ENCODE peak calls at places on chromosome 19, in five cellular contexts. W is A549; A is CD8-positive, alpha-beta memory T cell; Y is transverse colon; I is left lung. M is an unnamed sample.
A peak's percentile ranks its signal among the peaks of the same experiment; 100 is the strongest.

GRCh38 chr19:55247621-55248099 is 11.2 kb downstream of the PPP6R1 start:
- DNase-seq in W (peak; percentile 43), A (no peak), Y (peak; percentile 58), I (peak; percentile 76), M (peak; percentile 82)

GRCh38 chr19:27672309-27673047 is 1540.5 kb downstream of the UQCRFS1 start:
- DNase-seq in W (no peak), A (no peak), Y (no peak), I (no peak), M (no peak)

GRCh38 chr19:55486043-55486970 is 1.3 kb downstream of the NAT14 start:
- DNase-seq in W (no peak), A (no peak), Y (no peak), I (peak; percentile 79), M (no peak)

GRCh38 chr19:41616785-41617621 is 9.9 kb downstream of the CEACAM4 start:
- DNase-seq in W (peak; percentile 49), A (no peak), Y (no peak), I (no peak), M (no peak)

GRCh38 chr19:2625434-2625833 is 77.1 kb downstream of the GNG7 start:
- DNase-seq in W (no peak), A (no peak), Y (peak; percentile 75), I (peak; percentile 86), M (peak; percentile 77)

GRCh38 chr19:10230904-10231623 is at the start of gene S1PR2:
- DNase-seq in W (peak; percentile 50), A (peak; percentile 81), Y (peak; percentile 82), I (peak; percentile 89), M (peak; percentile 91)

GRCh38 chr19:3625996-3626472 is 556 bp downstream of the CACTIN start:
- DNase-seq in W (no peak), A (no peak), Y (no peak), I (peak; percentile 77), M (no peak)

GRCh38 chr19:52570005-52570861 is at the start of gene ZNF701:
- DNase-seq in W (no peak), A (peak; percentile 96), Y (peak; percentile 97), I (peak; percentile 99), M (peak; percentile 96)

GRCh38 chr19:38478273-38478971 is 44.9 kb downstream of the RYR1 start:
- DNase-seq in W (peak; percentile 90), A (no peak), Y (no peak), I (no peak), M (no peak)

GRCh38 chr19:13154911-13155471 is 4.8 kb downstream of the IER2 start:
- DNase-seq in W (no peak), A (peak; percentile 86), Y (peak; percentile 92), I (peak; percentile 92), M (peak; percentile 94)

GRCh38 chr19:17320435-17320834 is 11.1 kb downstream of the DDA1 start:
- DNase-seq in W (no peak), A (no peak), Y (no peak), I (no peak), M (no peak)

GRCh38 chr19:17319473-17320238 is 10.3 kb downstream of the DDA1 start:
- DNase-seq in W (no peak), A (no peak), Y (no peak), I (no peak), M (no peak)

GRCh38 chr19:17321655-17322489 is 12.5 kb downstream of the DDA1 start:
- DNase-seq in W (no peak), A (no peak), Y (no peak), I (no peak), M (no peak)

GRCh38 chr19:17322854-17323253 is 11.8 kb downstream of the ANO8 start:
- DNase-seq in W (no peak), A (no peak), Y (no peak), I (no peak), M (no peak)

GRCh38 chr19:17318966-17319365 is 9.6 kb downstream of the DDA1 start:
- DNase-seq in W (no peak), A (no peak), Y (no peak), I (no peak), M (no peak)
- H3K4me1 ChIP-seq in W (peaks cover 16% of the 10 kb centered on the region), A (no peaks in the 10 kb centered on the region), Y (peaks cover 4% of the 10 kb centered on the region), I (no peaks in the 10 kb centered on the region), M (no peaks in the 10 kb centered on the region)

DNA sequence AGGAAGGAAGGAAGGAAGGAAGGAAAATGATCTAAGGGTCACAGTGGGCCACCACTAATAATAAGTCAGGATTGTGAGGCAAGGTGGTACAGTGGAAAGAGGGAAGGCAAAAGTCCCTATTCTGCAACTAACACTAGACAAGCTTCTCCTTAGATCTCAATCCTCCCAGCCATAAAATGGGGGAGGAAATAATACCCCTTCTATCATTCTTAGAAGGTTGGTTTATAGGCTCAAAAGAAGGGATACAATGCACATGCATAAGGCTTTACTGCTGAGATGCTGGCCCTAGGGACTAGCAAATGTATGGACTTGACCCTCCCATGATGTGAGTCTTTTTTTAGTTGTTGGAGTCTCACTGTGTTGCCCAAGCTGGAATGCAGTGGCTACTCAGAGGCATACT is 167.7 kb upstream of the ZNF507 start:
- DNase-seq in W (no peak), A (no peak), Y (no peak), I (no peak), M (no peak)
- H3K4me3 ChIP-seq in W (no peak overlapping the region), A (no peak overlapping the region), Y (no peak overlapping the region), I (no peak overlapping the region), M (no peak overlapping the region)

DNA sequence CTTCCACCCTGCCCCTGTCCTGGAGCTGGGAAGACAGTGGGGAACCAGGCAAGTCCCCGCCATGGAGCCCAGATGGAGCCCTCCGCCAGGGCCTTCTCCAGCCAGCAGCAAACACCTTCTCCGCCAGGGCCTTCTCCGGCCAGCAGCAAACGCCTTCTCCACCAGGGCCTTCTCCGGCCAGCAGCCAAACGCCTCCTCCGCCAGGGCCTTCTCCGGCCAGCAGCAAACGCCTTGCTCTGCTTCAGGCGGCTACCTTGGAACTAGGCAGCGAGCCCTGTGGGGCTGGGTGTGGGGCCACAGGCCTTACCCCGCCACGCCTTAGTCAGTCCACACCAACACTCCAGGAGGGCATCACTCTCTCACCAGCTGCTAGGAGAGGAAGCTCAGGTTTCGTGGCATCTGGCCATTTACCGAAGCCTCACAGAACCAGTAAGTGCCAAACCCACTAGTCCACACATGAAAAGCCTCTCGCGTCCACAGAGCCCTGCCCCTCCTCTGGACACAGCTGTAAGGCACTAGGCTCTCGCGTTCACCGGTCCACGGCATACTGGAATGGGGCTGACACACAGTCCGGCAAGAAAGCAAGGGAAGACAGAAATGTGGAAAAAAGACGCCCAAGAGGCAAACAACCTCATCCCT is 41.0 kb downstream of the MLLT1 start:
- DNase-seq in W (no peak), A (no peak), Y (no peak), I (peak; percentile 70), M (peak; percentile 70)
- H3K4me1 ChIP-seq in W (no peaks in the 10 kb centered on the region), A (peaks cover 19% of the 10 kb centered on the region), Y (peaks cover 39% of the 10 kb centered on the region), I (peaks cover 47% of the 10 kb centered on the region), M (peaks cover 90% of the 10 kb centered on the region)

GRCh38 chr19:590750-591098 is 1.0 kb downstream of the HCN2 start:
- DNase-seq in W (no peak), A (no peak), Y (no peak), I (peak; percentile 72), M (no peak)

GRCh38 chr19:590396-590745 is 690 bp downstream of the HCN2 start:
- DNase-seq in W (no peak), A (no peak), Y (no peak), I (peak; percentile 64), M (no peak)

GRCh38 chr19:589693-590395 is at the start of gene HCN2:
- DNase-seq in W (no peak), A (no peak), Y (no peak), I (no peak), M (no peak)

GRCh38 chr19:588093-588742 is 1.5 kb upstream of the HCN2 start:
- DNase-seq in W (no peak), A (peak; percentile 72), Y (peak; percentile 76), I (peak; percentile 80), M (peak; percentile 83)

DNA sequence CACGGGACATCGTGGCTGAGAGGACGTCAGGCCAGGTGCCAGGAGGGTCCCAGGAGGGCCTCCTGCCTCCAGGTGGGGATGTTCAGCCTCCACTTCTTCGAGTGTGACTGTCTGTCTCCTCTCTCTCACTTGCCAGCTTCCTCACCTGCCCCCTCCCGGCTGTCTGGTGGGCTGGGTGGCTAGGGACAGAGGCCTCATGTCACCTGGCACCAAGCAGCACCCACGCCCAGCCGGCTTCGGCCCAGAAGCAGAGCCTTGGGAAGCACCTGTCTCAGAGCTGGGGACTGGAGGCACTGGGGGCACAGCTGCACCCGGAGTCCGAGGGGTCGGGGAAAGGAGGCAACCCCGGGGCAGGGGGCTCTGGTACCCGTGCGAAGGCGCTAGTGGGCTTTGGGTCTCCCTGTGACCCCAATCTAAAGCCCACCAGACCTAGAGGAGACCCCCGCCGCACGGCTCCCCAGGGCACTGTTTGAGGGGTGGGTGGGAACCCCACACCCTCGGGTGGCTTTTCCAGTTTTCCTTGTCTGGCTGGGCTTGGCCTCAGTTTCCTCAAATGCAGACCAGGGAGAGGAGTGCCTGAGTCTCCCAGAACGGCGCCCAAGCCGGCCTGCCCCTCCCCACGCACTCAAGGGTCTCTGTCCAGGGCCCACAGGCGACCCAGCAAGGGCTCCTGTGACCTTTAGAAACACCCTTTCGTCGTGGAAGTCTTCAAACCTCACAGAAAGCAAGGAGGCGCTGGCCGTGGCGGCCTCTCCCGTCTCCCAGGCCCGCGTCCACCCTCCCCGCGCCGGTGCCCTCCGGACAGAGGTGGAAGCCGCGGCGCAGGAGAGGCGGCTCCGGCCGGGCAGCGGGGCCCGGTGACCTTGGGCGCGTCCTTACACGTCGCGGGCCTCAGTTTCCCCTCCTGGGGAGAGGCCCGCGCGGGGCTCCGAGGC is 656 bp upstream of the HCN2 start:
- DNase-seq in W (no peak), A (no peak), Y (no peak), I (peak; percentile 76), M (no peak)
- H3K4me3 ChIP-seq in W (peak overlapping the region; percentile 49), A (no peak overlapping the region), Y (peak overlapping the region; percentile 27), I (no peak overlapping the region), M (no peak overlapping the region)